ENCODE peak calls at places on chromosomes 13 and 19, in four cellular contexts. One of them, this sample, is unnamed.

GRCh38 chr19:2164020-2164988 is 571 bp downstream of the DOT1L start:
- DNase-seq in GM23338: peak
- DNase-seq in PC-3: no peak
- DNase-seq in PC-9: no peak
- DNase-seq in this sample: peak

GRCh38 chr19:17538684-17539287 is 16.7 kb upstream of the COLGALT1 start:
- DNase-seq in GM23338: peak
- DNase-seq in PC-3: peak
- DNase-seq in PC-9: no peak
- DNase-seq in this sample: no peak

GRCh38 chr19:58562126-58563033 is 4.0 kb upstream of the UBE2M start:
- DNase-seq in GM23338: peak
- DNase-seq in PC-3: peak
- DNase-seq in PC-9: no peak
- DNase-seq in this sample: peak

GRCh38 chr19:35136977-35137702 is 1.5 kb upstream of the FXYD1 start:
- DNase-seq in GM23338: no peak
- DNase-seq in PC-3: no peak
- DNase-seq in PC-9: no peak
- DNase-seq in this sample: no peak

GRCh38 chr19:38898788-38899446 is 501 bp downstream of the SIRT2 start:
- DNase-seq in GM23338: peak
- DNase-seq in PC-3: peak
- DNase-seq in PC-9: no peak
- DNase-seq in this sample: no peak

GRCh38 chr13:35785563-35786327 is 309.3 kb upstream of the MAB21L1 start:
- DNase-seq in GM23338: no peak
- DNase-seq in PC-3: no peak
- DNase-seq in PC-9: no peak
- DNase-seq in this sample: no peak

GRCh38 chr13:33353210-33353609 is 67.7 kb upstream of the STARD13 start:
- DNase-seq in GM23338: no peak
- DNase-seq in PC-3: no peak
- DNase-seq in PC-9: no peak
- DNase-seq in this sample: no peak

GRCh38 chr19:19866599-19867248 is 1.0 kb downstream of the ZNF253 start:
- DNase-seq in GM23338: peak
- DNase-seq in PC-3: no peak
- DNase-seq in PC-9: no peak
- DNase-seq in this sample: peak

GRCh38 chr19:17090501-17091074 is 15.0 kb downstream of the MYO9B start:
- DNase-seq in GM23338: no peak
- DNase-seq in PC-3: no peak
- DNase-seq in PC-9: no peak
- DNase-seq in this sample: no peak

GRCh38 chr19:10752913-10753285 is 35.0 kb downstream of the DNM2 start:
- DNase-seq in GM23338: no peak
- DNase-seq in PC-3: no peak
- DNase-seq in PC-9: no peak
- DNase-seq in this sample: no peak

GRCh38 chr13:23428183-23428528 is 5.3 kb downstream of the SACS start:
- DNase-seq in GM23338: no peak
- DNase-seq in PC-3: no peak
- DNase-seq in PC-9: no peak
- DNase-seq in this sample: no peak

GRCh38 chr13:33865945-33866344 is 48.0 kb downstream of the RFC3 start:
- DNase-seq in GM23338: no peak
- DNase-seq in PC-3: no peak
- DNase-seq in PC-9: no peak
- DNase-seq in this sample: no peak

GRCh38 chr13:70795484-70795883 is 687.2 kb upstream of the KLHL1 start:
- DNase-seq in GM23338: no peak
- DNase-seq in PC-3: peak
- DNase-seq in PC-9: no peak
- DNase-seq in this sample: no peak

GRCh38 chr13:79628463-79628862 is 147.5 kb downstream of the NDFIP2 start:
- DNase-seq in GM23338: no peak
- DNase-seq in PC-3: no peak
- DNase-seq in PC-9: no peak
- DNase-seq in this sample: no peak

GRCh38 chr19:34549833-34550232 is 68.3 kb downstream of the WTIP start:
- DNase-seq in GM23338: no peak
- DNase-seq in PC-3: no peak
- DNase-seq in PC-9: no peak
- DNase-seq in this sample: no peak

GRCh38 chr13:62837895-62838294 is 1422.2 kb upstream of the PCDH20 start:
- DNase-seq in GM23338: no peak
- DNase-seq in PC-3: peak
- DNase-seq in PC-9: no peak
- DNase-seq in this sample: no peak

GRCh38 chr13:26255717-26256277 is 1.9 kb downstream of the CDK8 start:
- DNase-seq in GM23338: no peak
- DNase-seq in PC-3: peak
- DNase-seq in PC-9: no peak
- DNase-seq in this sample: peak

GRCh38 chr13:73056054-73056962 is 2.5 kb upstream of the KLF5 start:
- DNase-seq in GM23338: no peak
- DNase-seq in PC-3: peak
- DNase-seq in PC-9: peak
- DNase-seq in this sample: peak

GRCh38 chr13:100648354-100648753 is 26.2 kb downstream of the TMTC4 start:
- DNase-seq in GM23338: no peak
- DNase-seq in PC-3: no peak
- DNase-seq in PC-9: no peak
- DNase-seq in this sample: no peak

GRCh38 chr19:38183227-38183914 is 40.7 kb downstream of the DPF1 start:
- DNase-seq in GM23338: peak
- DNase-seq in PC-3: no peak
- DNase-seq in PC-9: no peak
- DNase-seq in this sample: peak

GRCh38 chr13:51585696-51586095 is 1.4 kb downstream of the WDFY2 start:
- DNase-seq in GM23338: no peak
- DNase-seq in PC-3: peak
- DNase-seq in PC-9: no peak
- DNase-seq in this sample: peak

GRCh38 chr13:107881362-107881761 is 334.0 kb downstream of the LIG4 start:
- DNase-seq in GM23338: no peak
- DNase-seq in PC-3: peak
- DNase-seq in PC-9: no peak
- DNase-seq in this sample: no peak

GRCh38 chr13:43495732-43496131 is 291.0 kb downstream of the ENOX1 start:
- DNase-seq in GM23338: no peak
- DNase-seq in PC-3: no peak
- DNase-seq in PC-9: no peak
- DNase-seq in this sample: no peak

GRCh38 chr13:46896346-46897138 is at the start of gene HTR2A:
- DNase-seq in GM23338: peak
- DNase-seq in PC-3: peak
- DNase-seq in PC-9: no peak
- DNase-seq in this sample: peak

GRCh38 chr19:37654525-37654832 is 786 bp downstream of the ZFP30 start:
- DNase-seq in GM23338: peak
- DNase-seq in PC-3: peak
- DNase-seq in PC-9: peak
- DNase-seq in this sample: peak

GRCh38 chr13:114046447-114046846 is 72.6 kb upstream of the C13orf46 start:
- DNase-seq in GM23338: no peak
- DNase-seq in PC-3: no peak
- DNase-seq in PC-9: no peak
- DNase-seq in this sample: no peak

GRCh38 chr13:60590775-60591174 is 193.8 kb downstream of the TDRD3 start:
- DNase-seq in GM23338: no peak
- DNase-seq in PC-3: no peak
- DNase-seq in PC-9: no peak
- DNase-seq in this sample: peak

GRCh38 chr13:96238861-96239260 is 149.0 kb downstream of the HS6ST3 start:
- DNase-seq in GM23338: no peak
- DNase-seq in PC-3: peak
- DNase-seq in PC-9: no peak
- DNase-seq in this sample: no peak

GRCh38 chr13:51935326-51936171 is 73.8 kb downstream of the CCDC70 start:
- DNase-seq in GM23338: peak
- DNase-seq in PC-3: peak
- DNase-seq in PC-9: peak
- DNase-seq in this sample: peak

GRCh38 chr13:110327036-110327790 is 20.1 kb downstream of the COL4A2 start:
- DNase-seq in GM23338: peak
- DNase-seq in PC-3: no peak
- DNase-seq in PC-9: no peak
- DNase-seq in this sample: peak

GRCh38 chr19:15402411-15403150 is 16.2 kb downstream of the AKAP8L start:
- DNase-seq in GM23338: no peak
- DNase-seq in PC-3: no peak
- DNase-seq in PC-9: no peak
- DNase-seq in this sample: no peak

GRCh38 chr13:40640845-40641458 is 25.5 kb downstream of the FOXO1 start:
- DNase-seq in GM23338: no peak
- DNase-seq in PC-3: peak
- DNase-seq in PC-9: no peak
- DNase-seq in this sample: no peak

GRCh38 chr13:24097667-24098066 is 62.9 kb upstream of the SPATA13 start:
- DNase-seq in GM23338: no peak
- DNase-seq in PC-3: no peak
- DNase-seq in PC-9: no peak
- DNase-seq in this sample: no peak

GRCh38 chr13:24214528-24214927 is 54.0 kb downstream of the SPATA13 start:
- DNase-seq in GM23338: no peak
- DNase-seq in PC-3: no peak
- DNase-seq in PC-9: no peak
- DNase-seq in this sample: no peak

GRCh38 chr13:36297600-36298338 is at the start of gene CCDC169:
- DNase-seq in GM23338: peak
- DNase-seq in PC-3: peak
- DNase-seq in PC-9: peak
- DNase-seq in this sample: peak

GRCh38 chr13:75151081-75151643 is 330.8 kb downstream of the TBC1D4 start:
- DNase-seq in GM23338: no peak
- DNase-seq in PC-3: no peak
- DNase-seq in PC-9: no peak
- DNase-seq in this sample: no peak

GRCh38 chr13:76994281-76994680 is 2.4 kb downstream of the CLN5 start:
- DNase-seq in GM23338: no peak
- DNase-seq in PC-3: peak
- DNase-seq in PC-9: no peak
- DNase-seq in this sample: no peak

GRCh38 chr13:76992548-76993001 is 694 bp downstream of the CLN5 start:
- DNase-seq in GM23338: peak
- DNase-seq in PC-3: peak
- DNase-seq in PC-9: no peak
- DNase-seq in this sample: no peak

GRCh38 chr13:76993021-76993420 is 1.1 kb downstream of the CLN5 start:
- DNase-seq in GM23338: no peak
- DNase-seq in PC-3: peak
- DNase-seq in PC-9: no peak
- DNase-seq in this sample: no peak

GRCh38 chr13:76991796-76992547 is at the start of gene CLN5:
- DNase-seq in GM23338: peak
- DNase-seq in PC-3: peak
- DNase-seq in PC-9: peak
- DNase-seq in this sample: peak

DNA sequence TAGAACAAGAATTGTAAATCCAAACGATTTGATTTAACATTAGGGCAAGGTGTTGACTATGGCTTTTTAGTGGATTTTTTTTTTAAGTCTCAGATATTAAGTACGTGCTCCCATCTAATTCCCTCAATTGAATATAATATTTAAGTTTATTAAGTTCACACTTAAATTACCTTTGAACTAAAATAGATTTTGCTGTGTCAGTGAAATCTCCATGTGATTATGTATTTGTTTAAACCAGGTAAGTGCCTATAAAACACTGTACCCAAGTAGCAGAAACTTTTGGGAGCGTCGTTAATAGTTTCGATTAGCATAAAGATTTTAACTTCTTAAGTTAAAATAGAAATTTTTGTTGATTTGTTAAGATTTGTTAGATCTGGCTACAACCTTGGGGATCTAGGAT is 1.6 kb downstream of the CLN5 start:
- DNase-seq in GM23338: no peak
- DNase-seq in PC-3: no peak
- DNase-seq in PC-9: no peak
- DNase-seq in this sample: no peak
- H3K4me3 ChIP-seq in GM23338: peak
- H3K4me3 ChIP-seq in PC-3: peak
- H3K4me3 ChIP-seq in PC-9: peak
- H3K4me3 ChIP-seq in this sample: no peak

GRCh38 chr19:43552616-43553015 is 19.6 kb downstream of the ZNF575 start:
- DNase-seq in GM23338: no peak
- DNase-seq in PC-3: no peak
- DNase-seq in PC-9: no peak
- DNase-seq in this sample: no peak
- TF ChIP-seq CTCF in GM23338: no peak
- TF ChIP-seq CTCF in PC-3: no peak
- TF ChIP-seq CTCF in PC-9: no peak
- TF ChIP-seq CTCF in this sample: no peak

GRCh38 chr19:3366761-3367571 is 583 bp downstream of the NFIC start:
- DNase-seq in GM23338: no peak
- DNase-seq in PC-3: peak
- DNase-seq in PC-9: no peak
- DNase-seq in this sample: peak
- TF ChIP-seq EZH2 in GM23338: peak
- TF ChIP-seq EZH2 in PC-3: no peak
- TF ChIP-seq EZH2 in PC-9: no peak
- TF ChIP-seq EZH2 in this sample: no peak

GRCh38 chr19:43575955-43576451 is 402 bp downstream of the PINLYP start:
- DNase-seq in GM23338: no peak
- DNase-seq in PC-3: no peak
- DNase-seq in PC-9: peak
- DNase-seq in this sample: no peak
- H3K4me3 ChIP-seq in GM23338: peak
- H3K4me3 ChIP-seq in PC-3: no peak
- H3K4me3 ChIP-seq in PC-9: peak
- H3K4me3 ChIP-seq in this sample: peak

GRCh38 chr19:40217027-40217810 is 965 bp downstream of the TTC9B start:
- DNase-seq in GM23338: peak
- DNase-seq in PC-3: peak
- DNase-seq in PC-9: peak
- DNase-seq in this sample: peak
- TF ChIP-seq CTCF in GM23338: peak
- TF ChIP-seq CTCF in PC-3: peak
- TF ChIP-seq CTCF in PC-9: peak
- TF ChIP-seq CTCF in this sample: peak

This sample was measured in A673.